ENCODE peak calls at places on chromosomes 1 and 21, in five cellular contexts. M, N, C, V and H are unnamed samples.

GRCh38 chr1:223312705-223313414 is 51.1 kb downstream of the SUSD4 start:
- DNase-seq in M (peak; percentile 52), N (no peak), C (no peak), V (no peak), H (no peak)

GRCh38 chr1:219304227-219305226 is 130.8 kb downstream of the LYPLAL1 start:
- DNase-seq in M (peak; percentile 67), N (peak; percentile 10), C (no peak), V (no peak), H (peak; percentile 57)

GRCh38 chr1:43557744-43558245 is 27.1 kb downstream of the PTPRF start:
- DNase-seq in M (no peak), N (peak; percentile 59), C (no peak), V (peak; percentile 59), H (peak; percentile 40)

GRCh38 chr21:43789276-43790052 is at the start of gene RRP1:
- DNase-seq in M (peak; percentile 78), N (peak; percentile 99), C (peak; percentile 59), V (peak; percentile 98), H (peak; percentile 82)

GRCh38 chr21:41182547-41182946 is 14.6 kb downstream of the BACE2 start:
- DNase-seq in M (no peak), N (no peak), C (no peak), V (no peak), H (no peak)

GRCh38 chr1:236307437-236307836 is 25.7 kb upstream of the ERO1B start:
- DNase-seq in M (no peak), N (no peak), C (no peak), V (no peak), H (no peak)

GRCh38 chr1:240599299-240599698 is 12.7 kb downstream of the GREM2 start:
- DNase-seq in M (no peak), N (no peak), C (no peak), V (no peak), H (no peak)

GRCh38 chr1:230548997-230549396 is 93.3 kb upstream of the COG2 start:
- DNase-seq in M (no peak), N (no peak), C (no peak), V (no peak), H (no peak)

GRCh38 chr1:21511579-21512522 is 2.6 kb downstream of the ALPL start:
- DNase-seq in M (peak; percentile 96), N (no peak), C (no peak), V (no peak), H (no peak)

GRCh38 chr21:30194701-30195299 is 21.1 kb downstream of the CLDN8 start:
- DNase-seq in M (no peak), N (peak; percentile 18), C (no peak), V (peak; percentile 37), H (peak; percentile 20)

GRCh38 chr1:221458430-221459156 is 283.3 kb downstream of the DUSP10 start:
- DNase-seq in M (peak; percentile 81), N (peak; percentile 44), C (no peak), V (no peak), H (no peak)

GRCh38 chr1:25566730-25567341 is 23.4 kb downstream of the LDLRAP1 start:
- DNase-seq in M (peak; percentile 92), N (peak; percentile 54), C (no peak), V (no peak), H (no peak)

GRCh38 chr1:61170328-61171238 is 88.2 kb downstream of the NFIA start:
- DNase-seq in M (peak; percentile 49), N (no peak), C (no peak), V (peak; percentile 66), H (peak; percentile 30)

GRCh38 chr1:25195835-25196234 is 36.5 kb downstream of the SYF2 start:
- DNase-seq in M (no peak), N (no peak), C (no peak), V (no peak), H (no peak)

GRCh38 chr1:236117710-236118109 is 24.6 kb upstream of the GPR137B start:
- DNase-seq in M (no peak), N (no peak), C (no peak), V (no peak), H (no peak)

GRCh38 chr1:226019550-226019949 is 20.4 kb upstream of the SDE2 start:
- DNase-seq in M (no peak), N (no peak), C (no peak), V (no peak), H (no peak)

GRCh38 chr1:196152975-196153374 is 455.3 kb downstream of the KCNT2 start:
- DNase-seq in M (no peak), N (no peak), C (no peak), V (no peak), H (no peak)

GRCh38 chr1:118317836-118318614 is 133.0 kb upstream of the SPAG17 start:
- DNase-seq in M (no peak), N (no peak), C (no peak), V (no peak), H (no peak)

GRCh38 chr1:114154963-114155322 is 1.3 kb upstream of the SYT6 start:
- DNase-seq in M (no peak), N (peak; percentile 58), C (no peak), V (no peak), H (no peak)

GRCh38 chr1:217528271-217528670 is 102.6 kb downstream of the GPATCH2 start:
- DNase-seq in M (peak; percentile 77), N (no peak), C (no peak), V (no peak), H (no peak)

GRCh38 chr1:31577515-31578191 is 1.3 kb downstream of the TINAGL1 start:
- DNase-seq in M (peak; percentile 52), N (no peak), C (no peak), V (peak; percentile 35), H (peak; percentile 49)

GRCh38 chr1:9078035-9078948 is 8.9 kb upstream of the SLC2A5 start:
- DNase-seq in M (peak; percentile 65), N (no peak), C (peak; percentile 95), V (no peak), H (peak; percentile 34)

GRCh38 chr21:28644762-28645161 is 347.9 kb downstream of the LTN1 start:
- DNase-seq in M (no peak), N (no peak), C (no peak), V (no peak), H (no peak)

GRCh38 chr1:212966619-212967018 is 16.3 kb downstream of the VASH2 start:
- DNase-seq in M (no peak), N (no peak), C (no peak), V (no peak), H (no peak)

GRCh38 chr21:29315155-29315749 is 16.5 kb downstream of the BACH1 start:
- DNase-seq in M (no peak), N (no peak), C (no peak), V (no peak), H (no peak)

GRCh38 chr1:107414550-107414949 is 273.7 kb downstream of the NTNG1 start:
- DNase-seq in M (no peak), N (no peak), C (no peak), V (no peak), H (no peak)

GRCh38 chr1:53069265-53069662 is 7.3 kb downstream of the PODN start:
- DNase-seq in M (no peak), N (peak; percentile 26), C (no peak), V (no peak), H (no peak)

GRCh38 chr1:210702512-210702911 is 373.8 kb downstream of the HHAT start:
- DNase-seq in M (no peak), N (no peak), C (no peak), V (no peak), H (no peak)

GRCh38 chr21:18398843-18399242 is 4.7 kb downstream of the TMPRSS15 start:
- DNase-seq in M (no peak), N (no peak), C (no peak), V (no peak), H (no peak)

GRCh38 chr1:53368314-53369033 is 40.6 kb upstream of the LRP8 start:
- DNase-seq in M (no peak), N (peak; percentile 79), C (no peak), V (no peak), H (no peak)

GRCh38 chr1:221886311-221887090 is 144.6 kb upstream of the DUSP10 start:
- DNase-seq in M (no peak), N (no peak), C (no peak), V (no peak), H (peak; percentile 5)

GRCh38 chr1:106435269-106435668 is 621.2 kb upstream of the PRMT6 start:
- DNase-seq in M (no peak), N (no peak), C (no peak), V (no peak), H (no peak)

GRCh38 chr1:222420621-222421020 is 127.3 kb downstream of the HHIPL2 start:
- DNase-seq in M (no peak), N (no peak), C (no peak), V (no peak), H (no peak)

GRCh38 chr1:227035316-227035715 is 95.2 kb downstream of the COQ8A start:
- DNase-seq in M (no peak), N (no peak), C (no peak), V (no peak), H (no peak)

GRCh38 chr1:62142550-62142949 is 52.1 kb upstream of the L1TD1 start:
- DNase-seq in M (no peak), N (no peak), C (no peak), V (no peak), H (no peak)

GRCh38 chr1:22275626-22276395 is 132.9 kb upstream of the WNT4 start:
- DNase-seq in M (peak; percentile 49), N (peak; percentile 83), C (no peak), V (peak; percentile 81), H (peak; percentile 63)

GRCh38 chr21:21897275-21897883 is 899.2 kb downstream of the NCAM2 start:
- DNase-seq in M (no peak), N (no peak), C (no peak), V (no peak), H (no peak)

DNA sequence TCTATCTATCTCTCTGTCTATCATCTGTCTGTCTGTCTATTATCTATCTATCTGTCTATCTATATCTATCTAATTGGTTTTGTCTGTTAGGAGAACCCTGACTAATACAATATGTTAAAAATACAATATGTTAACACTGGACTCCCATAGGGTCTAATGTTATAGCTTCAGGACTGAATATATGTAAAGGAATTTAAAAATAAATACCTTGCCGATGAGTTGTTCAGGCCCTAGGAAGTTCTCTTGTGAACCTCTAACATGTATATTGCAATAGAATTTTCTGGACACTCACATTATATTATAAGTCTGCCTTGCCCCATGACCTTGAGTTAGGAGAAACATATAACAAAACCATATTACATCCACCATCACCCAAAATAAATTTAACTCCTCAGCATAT is 900.6 kb downstream of the NCAM2 start:
- DNase-seq in M (peak; percentile 1), N (no peak), C (no peak), V (no peak), H (no peak)
- TF ChIP-seq RCOR1 in M (no peak), N (no peak), C (no peak), V (no peak), H (no peak)

DNA sequence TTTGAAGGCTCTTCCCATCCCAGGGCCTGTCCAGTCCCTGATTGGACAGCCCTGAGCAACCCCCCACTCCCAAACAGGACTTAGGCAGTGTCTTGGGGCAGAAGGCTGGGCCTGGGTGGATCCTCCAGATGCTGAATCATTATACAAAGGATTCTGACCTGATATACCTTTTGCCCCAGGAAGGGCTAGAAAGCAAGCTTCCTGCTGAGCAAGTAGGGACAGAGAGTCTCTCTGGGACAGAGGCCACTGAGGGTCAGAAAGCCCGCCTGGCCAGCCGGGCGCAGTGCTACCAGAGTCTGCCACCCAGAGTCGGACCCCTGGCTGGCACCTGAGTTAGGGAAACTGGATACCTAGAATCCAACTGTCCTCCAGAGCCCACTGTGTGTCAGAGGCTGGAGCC is 2.2 kb upstream of the RHBG start:
- DNase-seq in M (no peak), N (no peak), C (no peak), V (no peak), H (peak; percentile 39)
- TF ChIP-seq CTCF in M (no peak), N (no peak), C (no peak), V (no peak), H (no peak)

GRCh38 chr1:45792744-45793143 is 10.7 kb upstream of the MAST2 start:
- DNase-seq in M (no peak), N (no peak), C (no peak), V (no peak), H (no peak)
- TF ChIP-seq RCOR1 in M (no peak), N (no peak), C (no peak), V (no peak), H (no peak)

GRCh38 chr1:2801535-2802291 is at the start of gene TTC34:
- DNase-seq in M (no peak), N (peak; percentile 76), C (no peak), V (peak; percentile 90), H (peak; percentile 47)
- TF ChIP-seq CTCF in M (no peak), N (peak; percentile 53), C (peak; percentile 27), V (peak; percentile 90), H (peak; percentile 28)